ENCODE peak calls at places on chromosome 5, in four cellular contexts. M is activated naive CD8-positive, alpha-beta T cell treated with anti-CD3 and anti-CD28 coated beads, Interleukin-2, amount 50 U/mL, for 24 hours; X is amniotic stem cell; S is HT-29. P is an unnamed sample.

GRCh38 chr5:149421372-149421685 is 42.2 kb upstream of the IL17B start:
- DNase-seq in S (no peak), M (no peak), X (no peak), P (no peak)

GRCh38 chr5:78648359-78649219 is at the start of gene LHFPL2:
- DNase-seq in X (peak), S (peak), M (peak), P (peak)

GRCh38 chr5:67182406-67182805 is 14.2 kb downstream of the CD180 start:
- DNase-seq in X (peak), S (peak), M (no peak), P (peak)

GRCh38 chr5:57416246-57416996 is 66.2 kb downstream of the ACTBL2 start:
- DNase-seq in M (no peak), S (no peak), X (no peak), P (no peak)

GRCh38 chr5:100644206-100644605 is 109.0 kb downstream of the FAM174A start:
- DNase-seq in M (no peak), X (no peak), S (no peak), P (no peak)

GRCh38 chr5:176366575-176366894 is 1.2 kb downstream of the ARL10 start:
- DNase-seq in M (no peak), S (no peak), X (no peak), P (no peak)

GRCh38 chr5:55925181-55925580 is 69.6 kb downstream of the IL6ST start:
- DNase-seq in X (no peak), M (no peak), S (no peak), P (no peak)

GRCh38 chr5:151619812-151620462 is 28.8 kb upstream of the FAT2 start:
- DNase-seq in M (no peak), X (no peak), S (no peak), P (peak)

GRCh38 chr5:17302138-17302537 is 84.7 kb downstream of the BASP1 start:
- DNase-seq in S (no peak), X (no peak), M (no peak), P (no peak)

GRCh38 chr5:75510836-75511434 is 494 bp downstream of the CERT1 start:
- DNase-seq in X (peak), S (no peak), M (peak), P (peak)

GRCh38 chr5:135944967-135945560 is 9.7 kb downstream of the LECT2 start:
- DNase-seq in M (peak), X (peak), S (peak), P (peak)

GRCh38 chr5:56962286-56962685 is 10.4 kb upstream of the MIER3 start:
- DNase-seq in X (no peak), M (no peak), S (no peak), P (no peak)

GRCh38 chr5:109170629-109171350 is 239.0 kb downstream of the PJA2 start:
- DNase-seq in M (no peak), S (no peak), X (no peak), P (no peak)

GRCh38 chr5:172035039-172035438 is 28.6 kb upstream of the FBXW11 start:
- DNase-seq in X (no peak), M (no peak), S (no peak), P (no peak)

GRCh38 chr5:139549162-139549894 is 11.8 kb upstream of the UBE2D2 start:
- DNase-seq in M (no peak), S (no peak), X (no peak), P (no peak)

GRCh38 chr5:136020383-136021015 is 8.3 kb upstream of the TGFBI start:
- DNase-seq in X (peak), M (no peak), S (no peak), P (no peak)

GRCh38 chr5:120919017-120919416 is 454.9 kb downstream of the PRR16 start:
- DNase-seq in S (no peak), X (no peak), M (no peak), P (no peak)

GRCh38 chr5:82440041-82440440 is 161.9 kb upstream of the RPS23 start:
- DNase-seq in M (no peak), S (no peak), X (no peak), P (no peak)

GRCh38 chr5:107805819-107806218 is 135.1 kb upstream of the EFNA5 start:
- DNase-seq in X (no peak), M (no peak), S (no peak), P (no peak)

GRCh38 chr5:173631478-173631877 is 15.0 kb upstream of the BOD1 start:
- DNase-seq in X (no peak), M (no peak), S (no peak), P (no peak)

GRCh38 chr5:132257131-132258101 is at the start of gene PDLIM4:
- DNase-seq in S (no peak), M (no peak), X (no peak), P (peak)

GRCh38 chr5:35926389-35927051 is 11.9 kb downstream of the CAPSL start:
- DNase-seq in S (peak), M (peak), X (peak), P (peak)

GRCh38 chr5:69083412-69083811 is 10.4 kb upstream of the SLC30A5 start:
- DNase-seq in X (no peak), S (peak), M (no peak), P (peak)

GRCh38 chr5:36436306-36436705 is 134.6 kb upstream of the RANBP3L start:
- DNase-seq in X (no peak), S (no peak), M (no peak), P (no peak)

GRCh38 chr5:78361226-78361993 is 993 bp downstream of the SCAMP1 start:
- DNase-seq in X (no peak), S (peak), M (no peak), P (no peak)

GRCh38 chr5:102758576-102758975 is 3.5 kb downstream of the PAM start:
- DNase-seq in X (no peak), M (no peak), S (no peak), P (no peak)

GRCh38 chr5:56406221-56406620 is 173.1 kb upstream of the ANKRD55 start:
- DNase-seq in M (no peak), X (no peak), S (peak), P (no peak)

GRCh38 chr5:67353500-67353931 is 156.9 kb upstream of the CD180 start:
- DNase-seq in S (no peak), M (no peak), X (no peak), P (no peak)

GRCh38 chr5:179907570-179908324 is at the start of gene TBC1D9B:
- DNase-seq in S (peak), X (peak), M (peak), P (peak)

GRCh38 chr5:32498484-32498883 is 53.9 kb upstream of the ZFR start:
- DNase-seq in X (no peak), S (no peak), M (no peak), P (no peak)

GRCh38 chr5:110179291-110179690 is 489.6 kb downstream of the MAN2A1 start:
- DNase-seq in S (no peak), M (no peak), X (no peak), P (no peak)

GRCh38 chr5:113047234-113047633 is 70.6 kb downstream of the DCP2 start:
- DNase-seq in S (peak), X (no peak), M (no peak), P (no peak)

GRCh38 chr5:53482717-53483638 is 2.5 kb downstream of the FST start:
- DNase-seq in S (no peak), X (no peak), M (peak), P (peak)